ENCODE peak calls at places on chromosomes 3 and 15, in eight cellular contexts. M, I, W, C, B, P, R and S are unnamed samples.
A peak's percentile ranks its signal among the peaks of the same experiment; 100 is the strongest.

GRCh38 chr3:17967111-17967510 is 224.7 kb upstream of the TBC1D5 start:
- DNase-seq in I (no peak), P (no peak), B (no peak), C (no peak), W (no peak), R (no peak), M (no peak), S (no peak)

GRCh38 chr3:78926523-78926922 is 841.3 kb downstream of the ROBO1 start:
- DNase-seq in R (no peak), W (no peak), B (no peak), C (no peak), M (no peak), P (no peak), I (peak; percentile 21), S (no peak)

GRCh38 chr15:91541286-91541685 is 312.2 kb upstream of the SLCO3A1 start:
- DNase-seq in M (no peak), C (no peak), I (peak; percentile 42), P (no peak), W (no peak), B (no peak), R (no peak), S (no peak)

GRCh38 chr15:63984331-63984730 is 62.0 kb downstream of the DAPK2 start:
- DNase-seq in W (no peak), M (no peak), C (no peak), I (no peak), B (no peak), P (no peak), R (no peak), S (no peak)

GRCh38 chr15:93466380-93466779 is 377.4 kb upstream of the RGMA start:
- DNase-seq in P (no peak), R (no peak), M (no peak), B (no peak), W (no peak), C (no peak), I (no peak), S (no peak)

GRCh38 chr15:58114388-58114787 is 23.8 kb upstream of the AQP9 start:
- DNase-seq in I (no peak), C (no peak), M (no peak), R (no peak), W (no peak), B (no peak), P (no peak), S (no peak)

GRCh38 chr3:33236005-33236404 is 17.4 kb upstream of the SUSD5 start:
- DNase-seq in R (no peak), C (no peak), W (no peak), I (no peak), P (no peak), M (no peak), B (no peak), S (no peak)

GRCh38 chr3:193970773-193971206 is 165.2 kb upstream of the HES1 start:
- DNase-seq in M (no peak), C (no peak), W (no peak), B (no peak), P (no peak), I (no peak), R (no peak), S (no peak)

GRCh38 chr3:43879166-43879565 is 188.4 kb downstream of the ABHD5 start:
- DNase-seq in R (peak; percentile 25), I (no peak), P (no peak), M (no peak), C (no peak), W (no peak), B (no peak), S (no peak)

GRCh38 chr3:3893590-3893989 is 94.4 kb downstream of the LRRN1 start:
- DNase-seq in R (no peak), I (no peak), C (no peak), P (no peak), B (no peak), W (no peak), M (no peak), S (no peak)

GRCh38 chr3:55162031-55162784 is 234.3 kb upstream of the LRTM1 start:
- DNase-seq in R (no peak), I (peak; percentile 82), P (no peak), C (no peak), M (no peak), B (no peak), W (no peak), S (no peak)

GRCh38 chr3:13040381-13041074 is 32.7 kb downstream of the IQSEC1 start:
- DNase-seq in I (no peak), M (peak; percentile 56), W (no peak), C (no peak), P (no peak), R (no peak), B (no peak), S (no peak)

GRCh38 chr15:83248151-83248851 is 36.2 kb downstream of the BNC1 start:
- DNase-seq in R (peak; percentile 68), W (no peak), I (peak; percentile 68), P (peak; percentile 34), C (peak; percentile 21), B (peak; percentile 26), M (peak; percentile 14), S (peak; percentile 59)

GRCh38 chr3:113535898-113536297 is 3.5 kb downstream of the SIDT1 start:
- DNase-seq in I (no peak), P (no peak), M (no peak), R (no peak), C (no peak), B (no peak), W (no peak), S (no peak)

GRCh38 chr15:41996376-41996775 is 24.0 kb upstream of the EHD4 start:
- DNase-seq in C (no peak), W (no peak), I (no peak), R (no peak), P (no peak), M (no peak), B (no peak), S (no peak)

GRCh38 chr15:38145671-38146111 is 106.9 kb upstream of the SPRED1 start:
- DNase-seq in R (no peak), I (no peak), P (no peak), M (no peak), W (no peak), C (no peak), B (no peak), S (no peak)

GRCh38 chr3:48738926-48739616 is 22.1 kb upstream of the IP6K2 start:
- DNase-seq in B (no peak), I (no peak), P (peak; percentile 74), W (no peak), C (peak; percentile 51), M (no peak), R (no peak), S (no peak)

GRCh38 chr3:142904639-142905441 is 16.0 kb upstream of the PCOLCE2 start:
- DNase-seq in M (no peak), B (no peak), R (peak; percentile 72), W (no peak), P (peak; percentile 58), C (no peak), I (no peak), S (no peak)
- TF ChIP-seq CTCF in M (no peak), B (no peak), R (peak; percentile 30), W (no peak), P (no peak), C (no peak), I (no peak), S (peak; percentile 18)

GRCh38 chr15:67137951-67138935 is 72.8 kb downstream of the SMAD3 start:
- DNase-seq in M (no peak), B (no peak), P (no peak), C (no peak), I (peak; percentile 49), W (no peak), R (no peak), S (no peak)

GRCh38 chr15:67137319-67137718 is 71.9 kb downstream of the SMAD3 start:
- DNase-seq in I (no peak), P (no peak), W (no peak), B (no peak), M (no peak), C (no peak), R (no peak), S (no peak)

GRCh38 chr15:67136802-67137201 is 71.4 kb downstream of the SMAD3 start:
- DNase-seq in B (no peak), W (no peak), M (no peak), C (no peak), R (no peak), I (no peak), P (no peak), S (no peak)

GRCh38 chr15:67140078-67140833 is 74.9 kb downstream of the SMAD3 start:
- DNase-seq in I (no peak), P (no peak), W (no peak), M (no peak), B (no peak), R (no peak), C (no peak), S (no peak)

GRCh38 chr15:67138946-67139855 is 73.8 kb downstream of the SMAD3 start:
- DNase-seq in W (no peak), P (no peak), M (no peak), C (peak; percentile 79), B (no peak), I (peak; percentile 52), R (no peak), S (no peak)
- H3K4me3 ChIP-seq in W (no peak overlapping the region), P (no peak overlapping the region), M (no peak overlapping the region), C (no peak overlapping the region), B (peak overlapping the region; percentile 38), I (no peak overlapping the region), R (no peak overlapping the region), S (no peak overlapping the region)

GRCh38 chr3:23594897-23595670 is 210.7 kb upstream of the UBE2E1 start:
- DNase-seq in M (no peak), I (peak; percentile 12), C (no peak), R (peak; percentile 9), B (no peak), P (no peak), W (no peak), S (no peak)
- TF ChIP-seq CTCF in M (no peak), I (no peak), C (no peak), R (no peak), B (no peak), P (no peak), W (no peak), S (no peak)

DNA sequence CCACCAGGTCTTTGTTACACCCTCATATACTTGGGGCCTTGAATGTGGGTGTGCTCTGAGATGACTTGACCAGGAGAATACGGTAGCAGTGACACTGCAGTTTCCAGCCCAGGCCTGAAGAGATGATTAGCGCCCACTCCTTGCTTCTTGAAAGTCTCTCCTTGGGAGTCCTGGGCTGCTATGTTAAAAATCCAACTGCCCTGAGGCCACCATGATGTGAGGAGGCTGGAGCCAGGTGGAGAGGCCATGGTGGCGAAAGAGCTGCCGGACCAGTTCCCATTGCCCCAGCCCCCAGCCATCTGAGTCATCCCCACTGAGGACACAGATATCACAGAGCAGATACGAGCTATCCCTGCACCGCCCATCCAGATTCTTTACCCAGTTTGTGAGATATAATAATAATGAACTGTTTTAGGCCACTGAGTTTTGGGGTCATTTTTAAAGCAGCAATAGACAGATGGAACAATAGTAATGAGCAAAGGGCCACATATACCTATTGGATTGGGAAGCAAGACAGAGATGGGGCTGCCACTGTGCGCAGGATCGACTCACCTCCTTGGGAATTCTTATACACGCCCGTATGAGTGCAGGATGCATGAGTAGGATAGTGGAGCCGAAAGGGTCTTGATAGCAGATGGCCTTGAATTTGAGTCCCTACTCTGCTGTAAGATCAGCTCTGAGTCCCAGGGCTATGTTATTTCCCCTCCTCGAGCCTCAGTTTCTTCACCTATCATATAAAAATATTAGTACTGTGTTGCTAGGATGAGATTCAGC is 12.1 kb upstream of the GATA2 start:
- DNase-seq in P (no peak), C (no peak), I (no peak), W (no peak), R (no peak), M (no peak), B (no peak), S (no peak)
- H3K4me3 ChIP-seq in P (no peak overlapping the region), C (no peak overlapping the region), I (no peak overlapping the region), W (no peak overlapping the region), R (no peak overlapping the region), M (no peak overlapping the region), B (no peak overlapping the region), S (no peak overlapping the region)

GRCh38 chr3:16319307-16319706 is 54.3 kb downstream of the OXNAD1 start:
- DNase-seq in I (no peak), B (no peak), R (peak; percentile 61), M (peak; percentile 78), C (no peak), P (no peak), W (no peak), S (no peak)
- TF ChIP-seq CTCF in I (peak; percentile 20), B (peak; percentile 31), R (peak; percentile 61), M (peak; percentile 66), C (no peak), P (peak; percentile 24), W (peak; percentile 16), S (peak; percentile 50)